ENCODE peak calls at places on chromosomes 5 and 9, in four cellular contexts. H is K562, Y is HepG2, S is H1. I is an unnamed sample.

GRCh38 chr5:29024052-29024451 is 1985.7 kb upstream of the CDH9 start:
- DNase-seq in H (no peak), Y (no peak), S (no peak), I (no peak)

GRCh38 chr5:91272858-91273257 is 110.3 kb downstream of the ARRDC3 start:
- DNase-seq in S (no peak), Y (peak), H (peak), I (peak)

GRCh38 chr5:60843693-60844428 is at the start of gene ELOVL7:
- DNase-seq in S (peak), H (peak), Y (peak), I (peak)

GRCh38 chr9:130973686-130974281 is 34.7 kb upstream of the FIBCD1 start:
- DNase-seq in H (peak), S (no peak), Y (no peak), I (no peak)

GRCh38 chr5:151448038-151448985 is 909 bp downstream of the SLC36A1 start:
- DNase-seq in H (peak), Y (peak), S (no peak), I (no peak)

GRCh38 chr9:120452631-120453030 is 127.3 kb downstream of the CDK5RAP2 start:
- DNase-seq in Y (no peak), H (no peak), S (no peak), I (no peak)

GRCh38 chr5:15500326-15500958 is 462 bp downstream of the FBXL7 start:
- DNase-seq in H (no peak), S (peak), Y (no peak), I (peak)

GRCh38 chr9:76886318-76886717 is 19.6 kb downstream of the PRUNE2 start:
- DNase-seq in S (no peak), Y (no peak), H (no peak), I (no peak)

GRCh38 chr5:125372694-125373621 is 626.5 kb upstream of the ZNF608 start:
- DNase-seq in S (no peak), H (no peak), Y (no peak), I (no peak)

GRCh38 chr9:129320575-129321311 is 142.7 kb upstream of the IER5L start:
- DNase-seq in S (peak), Y (peak), H (peak), I (no peak)

GRCh38 chr9:71878327-71879274 is 32.4 kb downstream of the ABHD17B start:
- DNase-seq in S (no peak), Y (no peak), H (no peak), I (no peak)

GRCh38 chr5:115435776-115436712 is 108.5 kb downstream of the FEM1C start:
- DNase-seq in Y (no peak), H (no peak), S (no peak), I (no peak)

GRCh38 chr5:80204808-80205614 is 50.8 kb downstream of the SERINC5 start:
- DNase-seq in S (no peak), Y (peak), H (peak), I (no peak)
- TF ChIP-seq PHF8 in S (no peak), Y (peak), H (no peak), I (no peak)

GRCh38 chr5:149827501-149827990 is 97.4 kb downstream of the PPARGC1B start:
- DNase-seq in S (no peak), Y (no peak), H (no peak), I (no peak)

GRCh38 chr5:149830579-149830978 is 100.5 kb downstream of the PPARGC1B start:
- DNase-seq in S (no peak), H (no peak), Y (no peak), I (no peak)

GRCh38 chr5:149828161-149829011 is 98.3 kb downstream of the PPARGC1B start:
- DNase-seq in Y (peak), H (peak), S (peak), I (peak)

GRCh38 chr5:149831492-149831891 is 101.4 kb downstream of the PPARGC1B start:
- DNase-seq in S (no peak), H (no peak), Y (no peak), I (peak)

GRCh38 chr5:149829954-149830353 is 99.8 kb downstream of the PPARGC1B start:
- DNase-seq in S (no peak), H (no peak), Y (no peak), I (peak)
- TF ChIP-seq PHF8 in S (no peak), H (no peak), Y (no peak), I (no peak)

DNA sequence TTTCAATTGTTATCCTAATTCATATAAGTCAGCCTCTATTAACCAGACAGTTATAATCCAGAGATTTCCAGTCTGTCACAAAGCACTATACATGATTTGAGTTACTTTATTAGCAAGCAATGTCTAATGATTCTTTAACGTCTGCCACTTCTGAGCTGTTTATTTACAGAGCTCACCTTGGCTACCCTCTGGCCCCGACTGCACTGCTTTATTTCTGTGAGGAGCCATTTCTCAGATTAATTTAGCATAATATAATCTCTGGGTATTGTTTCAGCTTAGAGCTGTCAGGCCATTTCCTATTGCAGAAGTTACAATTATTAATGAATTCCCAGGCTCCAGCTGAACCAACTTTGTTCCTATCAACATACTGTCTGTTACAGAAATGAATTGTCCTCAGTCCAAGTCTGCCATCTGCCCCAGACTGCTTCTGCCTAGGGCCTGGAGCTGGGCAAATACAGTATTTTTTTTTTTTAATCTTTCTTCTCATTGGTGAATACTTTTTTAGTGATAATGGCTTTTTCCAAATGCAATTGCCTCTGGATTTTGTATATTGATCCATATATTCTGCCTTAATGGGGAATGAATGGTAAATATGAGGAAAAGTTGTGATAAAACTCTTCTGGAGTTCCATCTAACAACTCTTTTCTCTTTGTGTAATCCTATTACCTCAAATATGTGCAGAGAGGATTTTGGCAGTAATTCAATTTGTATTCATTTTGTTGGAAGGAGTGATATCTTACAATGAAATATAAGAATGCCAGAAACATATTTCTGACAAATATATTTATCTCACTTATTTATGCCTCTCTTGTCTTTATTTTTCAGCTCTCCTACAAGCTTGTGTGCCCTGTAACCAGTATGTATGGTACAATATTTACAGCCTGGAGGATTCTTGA is 104.7 kb downstream of the FOCAD start:
- DNase-seq in Y (no peak), H (no peak), S (no peak), I (no peak)
- TF ChIP-seq PHF8 in Y (no peak), H (no peak), S (no peak), I (no peak)

GRCh38 chr5:56099346-56099745 is 104.6 kb upstream of the IL6ST start:
- DNase-seq in S (no peak), H (no peak), Y (peak), I (no peak)
- TF ChIP-seq PHF8 in S (no peak), H (no peak), Y (no peak), I (no peak)

DNA sequence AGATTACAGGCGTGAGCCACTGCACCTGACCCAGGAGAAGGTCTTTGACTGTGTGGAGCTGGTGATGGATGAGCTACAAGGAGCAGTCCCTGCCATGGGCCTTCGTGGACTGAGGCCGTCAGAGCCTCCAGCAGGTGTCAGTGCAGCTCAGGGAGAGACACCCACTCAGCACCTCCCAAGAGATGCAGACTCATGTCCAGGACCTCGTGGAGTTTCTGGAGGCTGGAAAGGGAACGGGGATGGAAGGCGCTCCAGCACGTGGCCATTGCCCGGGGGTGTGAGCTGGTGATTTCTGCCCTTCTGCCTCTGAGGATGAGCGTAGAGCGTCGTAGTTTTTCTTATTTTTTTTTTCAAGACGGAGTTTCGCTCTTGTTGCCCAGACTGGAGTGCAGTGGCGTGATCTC is 9.5 kb downstream of the TOR4A start:
- DNase-seq in H (peak), S (peak), Y (peak), I (peak)
- TF ChIP-seq PHF8 in H (no peak), S (no peak), Y (no peak), I (no peak)

GRCh38 chr5:67234671-67235176 is 38.1 kb upstream of the CD180 start:
- DNase-seq in H (no peak), S (no peak), Y (peak), I (no peak)
- TF ChIP-seq PHF8 in H (no peak), S (no peak), Y (no peak), I (no peak)

GRCh38 chr5:931570-932145 is 39.0 kb downstream of the TRIP13 start:
- DNase-seq in H (no peak), Y (no peak), S (no peak), I (no peak)
- TF ChIP-seq PHF8 in H (no peak), Y (no peak), S (no peak), I (no peak)

GRCh38 chr5:178423431-178423830 is 166.8 kb downstream of the COL23A1 start:
- DNase-seq in H (no peak), S (peak), Y (no peak), I (no peak)

GRCh38 chr5:178421699-178422399 is 168.3 kb downstream of the COL23A1 start:
- DNase-seq in S (peak), H (no peak), Y (no peak), I (no peak)

GRCh38 chr5:178421128-178421527 is 169.1 kb downstream of the COL23A1 start:
- DNase-seq in Y (no peak), H (no peak), S (no peak), I (no peak)

GRCh38 chr5:178424141-178424855 is 165.9 kb downstream of the COL23A1 start:
- DNase-seq in S (peak), Y (no peak), H (no peak), I (no peak)

GRCh38 chr5:178422400-178422775 is 167.8 kb downstream of the COL23A1 start:
- DNase-seq in S (peak), Y (no peak), H (no peak), I (no peak)
- TF ChIP-seq PHF8 in S (no peak), Y (no peak), H (no peak), I (no peak)

GRCh38 chr9:81717061-81717746 is 27.9 kb upstream of the TLE1 start:
- DNase-seq in Y (no peak), H (no peak), S (no peak), I (no peak)

GRCh38 chr9:81718244-81718643 is 28.9 kb upstream of the TLE1 start:
- DNase-seq in S (no peak), Y (no peak), H (no peak), I (no peak)

GRCh38 chr9:81717747-81718077 is 28.4 kb upstream of the TLE1 start:
- DNase-seq in Y (no peak), H (no peak), S (no peak), I (no peak)

GRCh38 chr9:81719972-81720371 is 30.6 kb upstream of the TLE1 start:
- DNase-seq in H (no peak), Y (peak), S (no peak), I (no peak)

DNA sequence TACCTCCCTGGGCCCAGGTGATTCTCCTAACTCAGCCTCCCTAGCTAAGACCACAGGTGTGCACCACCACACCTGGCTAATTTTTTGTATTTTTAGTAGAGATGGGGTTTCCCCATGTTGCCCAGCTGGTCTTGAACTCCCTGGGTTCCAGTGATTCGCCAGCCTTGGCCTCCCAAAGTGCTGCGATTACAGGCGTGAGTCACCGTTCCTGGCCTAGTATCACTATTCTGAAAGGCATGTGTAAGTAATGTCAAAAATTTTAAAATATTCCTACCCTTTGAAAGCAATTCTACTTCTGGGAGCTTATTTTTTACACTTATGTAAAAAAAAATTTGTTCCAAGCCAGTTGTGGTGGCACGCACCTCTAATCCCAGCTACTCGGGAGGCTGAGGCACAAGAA is 27.1 kb upstream of the TLE1 start:
- DNase-seq in S (no peak), Y (no peak), H (no peak), I (no peak)
- TF ChIP-seq PHF8 in S (no peak), Y (no peak), H (no peak), I (no peak)

GRCh38 chr5:6525910-6526309 is 77.3 kb downstream of the UBE2QL1 start:
- DNase-seq in S (peak), Y (peak), H (peak), I (peak)
- TF ChIP-seq PHF8 in S (no peak), Y (no peak), H (no peak), I (no peak)